ENCODE peak calls at places on chromosomes 2 and 18, in five cellular contexts. M, E, J, I and U are unnamed samples.
A peak's percentile ranks its signal among the peaks of the same experiment; 100 is the strongest.

GRCh38 chr2:68320118-68320641 is 431 bp upstream of the CNRIP1 start:
- DNase-seq in M (no peak), E (no peak), J (peak; percentile 55), I (peak; percentile 75), U (no peak)

GRCh38 chr2:112646102-112646719 is 472 bp downstream of the SLC20A1 start:
- DNase-seq in M (no peak), E (peak; percentile 61), J (peak; percentile 73), I (no peak), U (no peak)

GRCh38 chr18:21486905-21487437 is 113.5 kb downstream of the ESCO1 start:
- DNase-seq in M (no peak), E (no peak), J (no peak), I (no peak), U (no peak)

GRCh38 chr2:180644709-180645108 is 335.7 kb upstream of the UBE2E3 start:
- DNase-seq in M (no peak), E (no peak), J (no peak), I (peak; percentile 91), U (no peak)

GRCh38 chr2:207115715-207116364 is 49.9 kb downstream of the KLF7 start:
- DNase-seq in M (no peak), E (no peak), J (peak; percentile 39), I (no peak), U (no peak)

GRCh38 chr2:232781765-232782164 is 5.4 kb upstream of the KCNJ13 start:
- DNase-seq in M (peak; percentile 8), E (peak; percentile 67), J (peak; percentile 3), I (peak; percentile 45), U (no peak)

GRCh38 chr2:35454966-35455638 is 900.5 kb upstream of the CRIM1 start:
- DNase-seq in M (no peak), E (no peak), J (peak; percentile 2), I (peak; percentile 43), U (no peak)

GRCh38 chr2:239106971-239107370 is 259.1 kb downstream of the TWIST2 start:
- DNase-seq in M (no peak), E (no peak), J (no peak), I (no peak), U (no peak)

GRCh38 chr2:200263279-200263678 is 43.2 kb upstream of the SPATS2L start:
- DNase-seq in M (no peak), E (no peak), J (no peak), I (no peak), U (no peak)

GRCh38 chr2:1602359-1603010 is 141.8 kb downstream of the PXDN start:
- DNase-seq in M (no peak), E (no peak), J (no peak), I (no peak), U (no peak)

GRCh38 chr2:109724533-109725460 is 69.3 kb upstream of the RGPD5 start:
- DNase-seq in M (no peak), E (no peak), J (no peak), I (no peak), U (peak; percentile 27)

GRCh38 chr2:37449686-37450392 is 105.4 kb downstream of the QPCT start:
- DNase-seq in M (no peak), E (no peak), J (no peak), I (peak; percentile 51), U (no peak)

GRCh38 chr2:212027681-212028628 is 510.6 kb downstream of the ERBB4 start:
- DNase-seq in M (no peak), E (no peak), J (no peak), I (no peak), U (no peak)

GRCh38 chr2:47501374-47502200 is 98.6 kb downstream of the MSH2 start:
- DNase-seq in M (no peak), E (no peak), J (no peak), I (peak; percentile 63), U (no peak)

GRCh38 chr18:13680612-13681011 is 45.7 kb downstream of the FAM210A start:
- DNase-seq in M (no peak), E (no peak), J (peak; percentile 33), I (no peak), U (no peak)

GRCh38 chr2:237632991-237633629 is 5.7 kb downstream of the LRRFIP1 start:
- DNase-seq in M (no peak), E (no peak), J (no peak), I (no peak), U (no peak)

GRCh38 chr18:35282353-35282752 is 7.7 kb downstream of the ZSCAN30 start:
- DNase-seq in M (peak; percentile 25), E (no peak), J (no peak), I (peak; percentile 72), U (no peak)

GRCh38 chr2:33038230-33038629 is 91.5 kb downstream of the LTBP1 start:
- DNase-seq in M (no peak), E (no peak), J (no peak), I (no peak), U (no peak)

GRCh38 chr18:3281456-3282400 is 19.8 kb downstream of the MYL12B start:
- DNase-seq in M (peak; percentile 84), E (no peak), J (peak; percentile 59), I (peak; percentile 96), U (no peak)

GRCh38 chr18:64409511-64409910 is 260.6 kb upstream of the LINC00305 start:
- DNase-seq in M (no peak), E (no peak), J (no peak), I (peak; percentile 50), U (no peak)

GRCh38 chr2:64024259-64024949 is 5.2 kb upstream of the VPS54 start:
- DNase-seq in M (no peak), E (no peak), J (no peak), I (no peak), U (no peak)

GRCh38 chr18:65983750-65984149 is 232.9 kb downstream of the CDH7 start:
- DNase-seq in M (no peak), E (no peak), J (no peak), I (peak; percentile 30), U (no peak)

GRCh38 chr2:137178955-137179377 is 413.6 kb downstream of the THSD7B start:
- DNase-seq in M (peak; percentile 38), E (no peak), J (no peak), I (peak; percentile 81), U (no peak)

GRCh38 chr2:221097568-221097915 is 474.6 kb downstream of the EPHA4 start:
- DNase-seq in M (no peak), E (no peak), J (no peak), I (peak; percentile 80), U (no peak)

GRCh38 chr2:165835363-165835762 is 41.3 kb upstream of the GALNT3 start:
- DNase-seq in M (no peak), E (no peak), J (no peak), I (no peak), U (no peak)

DNA sequence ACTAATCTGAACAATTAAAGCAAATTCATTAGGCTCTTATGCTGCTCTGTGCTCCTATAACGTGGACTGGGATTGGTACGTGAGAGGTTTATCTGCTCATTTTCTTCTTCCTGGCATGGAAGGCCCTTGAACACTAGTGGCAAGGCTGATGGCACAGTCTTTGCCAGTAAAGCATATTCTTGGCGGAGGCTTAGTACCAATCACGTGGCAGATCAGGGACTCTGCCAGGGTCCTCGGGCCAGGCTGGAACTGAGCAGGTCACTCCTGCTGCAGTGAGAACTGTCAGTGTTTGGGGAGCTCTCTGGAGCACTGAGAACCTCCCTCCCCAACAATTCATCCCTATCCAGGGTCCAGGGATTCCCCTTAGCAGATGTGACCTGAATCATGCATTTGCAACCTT is 3.7 kb upstream of the ALPK2 start:
- DNase-seq in M (no peak), E (no peak), J (no peak), I (no peak), U (no peak)
- H3K4me1 ChIP-seq in M (peaks cover 2% of the 10 kb centered on the region), E (no peaks in the 10 kb centered on the region), J (peaks cover 10% of the 10 kb centered on the region), I (peaks cover 12% of the 10 kb centered on the region), U (no peaks in the 10 kb centered on the region)

DNA sequence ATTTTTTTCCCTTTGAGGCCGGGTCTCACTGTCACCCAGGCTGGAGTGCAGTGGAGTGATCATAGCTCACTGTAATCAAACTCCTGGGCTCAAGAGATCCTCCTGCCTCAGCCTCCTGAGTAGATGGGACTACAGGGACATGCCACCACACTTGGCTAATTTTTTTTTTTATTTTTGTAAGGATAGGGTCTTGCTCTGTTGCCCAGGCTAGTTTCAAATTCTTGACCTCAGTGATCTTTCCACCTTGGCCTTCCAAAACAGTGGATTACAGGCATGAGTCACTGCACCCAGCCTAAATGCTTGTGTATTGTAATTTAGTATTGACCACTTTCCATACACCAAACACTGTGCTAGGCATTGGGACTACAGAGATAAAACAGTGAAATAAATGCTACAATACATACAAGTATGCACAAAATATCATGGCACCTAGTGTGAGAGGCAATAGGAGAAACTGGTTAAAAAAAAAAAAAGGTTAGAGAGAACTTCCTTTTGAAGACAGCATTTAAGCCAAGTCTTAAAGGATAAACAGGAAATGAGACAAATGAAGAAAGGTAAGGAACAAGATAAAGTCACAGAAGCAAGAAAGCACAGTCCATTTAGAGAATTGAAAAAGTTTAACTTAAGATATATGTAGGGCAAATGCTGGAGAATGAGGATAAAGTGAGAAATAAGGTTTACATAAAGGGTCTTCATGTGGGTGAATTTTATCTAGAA is 113.4 kb downstream of the GORASP2 start:
- DNase-seq in M (no peak), E (no peak), J (no peak), I (no peak), U (no peak)
- H3K36me3 ChIP-seq in M (peaks cover 42% of the 10 kb centered on the region), E (no peaks in the 10 kb centered on the region), J (peaks cover 64% of the 10 kb centered on the region), I (peaks cover 47% of the 10 kb centered on the region), U (peaks cover 3% of the 10 kb centered on the region)

DNA sequence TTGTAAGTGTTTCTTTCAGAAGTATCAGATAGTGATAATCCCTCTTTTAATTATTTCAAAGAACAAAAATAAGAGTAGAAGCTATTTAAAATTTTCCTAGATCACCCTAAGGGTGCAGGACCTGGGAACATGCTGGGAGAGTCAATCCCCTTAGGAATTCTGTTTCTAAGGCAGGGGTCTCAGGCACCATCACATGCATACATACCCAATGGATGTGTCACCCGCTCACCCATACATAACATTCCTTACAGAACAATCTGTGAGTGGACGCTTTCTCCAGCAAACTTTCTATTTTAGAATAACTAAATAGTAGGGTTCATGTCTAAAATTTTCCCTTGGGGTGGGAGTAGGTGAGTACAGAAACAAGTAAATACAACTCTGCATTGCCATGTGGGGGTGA is 8.4 kb downstream of the DSEL start:
- DNase-seq in M (no peak), E (no peak), J (no peak), I (no peak), U (no peak)
- H3K4me1 ChIP-seq in M (no peaks in the 10 kb centered on the region), E (no peaks in the 10 kb centered on the region), J (peaks cover 21% of the 10 kb centered on the region), I (no peaks in the 10 kb centered on the region), U (peaks cover 2% of the 10 kb centered on the region)

GRCh38 chr2:216142540-216142939 is 33.4 kb downstream of the XRCC5 start:
- DNase-seq in M (no peak), E (no peak), J (no peak), I (no peak), U (no peak)
- H3K36me3 ChIP-seq in M (peaks cover 76% of the 10 kb centered on the region), E (peaks cover 3% of the 10 kb centered on the region), J (peaks cover 91% of the 10 kb centered on the region), I (peaks cover 89% of the 10 kb centered on the region), U (peaks cover 36% of the 10 kb centered on the region)

DNA sequence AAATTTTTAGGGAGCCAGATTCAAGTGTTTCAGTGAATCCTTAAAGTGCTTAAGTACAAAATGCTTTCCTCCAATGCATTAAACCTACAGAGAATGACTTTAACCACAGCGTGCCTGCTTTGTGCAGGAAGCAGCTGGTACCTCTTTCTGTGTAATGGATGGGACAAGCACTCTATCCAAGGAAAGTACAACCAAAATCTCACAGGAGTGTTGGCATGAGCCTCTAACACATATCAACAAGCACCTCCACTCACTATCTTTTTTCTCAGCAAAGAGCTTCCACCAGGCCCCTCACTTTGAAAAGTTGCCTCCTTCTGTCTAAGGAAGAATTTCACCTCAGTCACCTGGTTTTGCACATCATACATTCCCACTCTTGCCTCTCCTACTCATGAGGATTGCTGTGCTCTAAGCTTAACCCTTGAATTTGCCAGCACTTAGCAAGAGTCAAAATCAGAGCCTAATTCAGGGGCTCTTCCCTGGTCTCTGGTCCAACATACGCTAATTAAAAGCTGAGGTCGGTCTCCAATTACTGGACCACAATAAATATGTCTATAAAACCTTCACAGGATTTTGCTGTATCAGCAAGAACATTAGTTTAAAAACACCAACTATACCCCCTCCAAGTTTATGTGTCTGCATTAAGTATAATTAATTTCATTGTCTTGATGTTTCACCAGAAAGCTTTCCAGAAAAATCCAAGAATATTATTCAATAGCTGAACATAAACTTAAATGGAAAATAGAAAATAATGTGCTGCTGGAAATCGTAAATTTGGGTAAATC is 68.9 kb downstream of the ZNF521 start:
- DNase-seq in M (no peak), E (no peak), J (no peak), I (no peak), U (no peak)
- H3K4me1 ChIP-seq in M (no peaks in the 10 kb centered on the region), E (no peaks in the 10 kb centered on the region), J (peaks cover 26% of the 10 kb centered on the region), I (peaks cover 1% of the 10 kb centered on the region), U (peaks cover 7% of the 10 kb centered on the region)